ENCODE peak calls at places on chromosomes 6 and 20, in nine cellular contexts. A, R, E, S, V, J, K, G and Z are unnamed samples.

GRCh38 chr6:168699631-168700315 is 258.8 kb downstream of the SMOC2 start:
- DNase-seq in E (no peak), G (no peak), A (no peak), V (no peak), S (no peak), K (no peak), R (no peak), J (no peak), Z (peak; percentile 37)

GRCh38 chr6:37866590-37867507 is 47.3 kb downstream of the ZFAND3 start:
- DNase-seq in K (no peak), G (no peak), R (no peak), J (no peak), V (no peak), S (no peak), E (no peak), A (no peak), Z (no peak)

GRCh38 chr20:9409981-9410380 is 104.4 kb upstream of the LAMP5 start:
- DNase-seq in A (no peak), G (peak; percentile 83), V (no peak), J (no peak), S (no peak), K (peak; percentile 90), E (no peak), R (no peak), Z (no peak)

GRCh38 chr6:107102414-107102805 is 12.9 kb downstream of the BEND3 start:
- DNase-seq in R (no peak), S (no peak), G (no peak), E (no peak), A (no peak), K (no peak), V (no peak), J (no peak), Z (peak; percentile 96)

GRCh38 chr20:42979720-42980119 is 210.0 kb downstream of the PTPRT start:
- DNase-seq in V (no peak), S (no peak), R (no peak), K (no peak), A (no peak), E (no peak), J (no peak), G (no peak), Z (no peak)

GRCh38 chr6:4352731-4353130 is 217.4 kb upstream of the ECI2 start:
- DNase-seq in K (no peak), A (no peak), E (no peak), V (no peak), G (no peak), R (no peak), J (no peak), S (no peak), Z (no peak)

GRCh38 chr6:153210083-153210482 is 79.0 kb upstream of the RGS17 start:
- DNase-seq in A (no peak), G (peak; percentile 14), S (no peak), J (no peak), R (no peak), V (no peak), E (no peak), K (no peak), Z (no peak)

GRCh38 chr20:52847029-52847660 is 125.0 kb upstream of the TSHZ2 start:
- DNase-seq in R (no peak), E (no peak), A (no peak), V (no peak), J (no peak), G (no peak), K (no peak), S (no peak), Z (no peak)

GRCh38 chr6:26104457-26105108 is 17.4 kb downstream of the HFE start:
- DNase-seq in G (no peak), K (no peak), J (no peak), A (peak; percentile 51), V (no peak), E (no peak), S (no peak), R (no peak), Z (no peak)

GRCh38 chr6:79047072-79047471 is 31.0 kb downstream of the PHIP start:
- DNase-seq in K (no peak), J (no peak), E (no peak), V (no peak), S (no peak), A (no peak), R (no peak), G (no peak), Z (no peak)

GRCh38 chr6:38078671-38079070 is 259.1 kb downstream of the ZFAND3 start:
- DNase-seq in E (no peak), G (no peak), R (no peak), K (no peak), J (no peak), A (no peak), S (no peak), V (no peak), Z (no peak)

GRCh38 chr6:12806811-12807210 is 90.2 kb downstream of the PHACTR1 start:
- DNase-seq in E (no peak), S (no peak), J (no peak), V (no peak), A (no peak), K (no peak), R (no peak), G (peak; percentile 22), Z (no peak)

GRCh38 chr6:16770701-16771569 is 9.7 kb upstream of the ATXN1 start:
- DNase-seq in E (peak; percentile 76), J (no peak), G (peak; percentile 71), A (peak; percentile 83), V (peak; percentile 78), R (peak; percentile 66), K (no peak), S (peak; percentile 66), Z (peak; percentile 54)

GRCh38 chr20:4717816-4718215 is 3.9 kb upstream of the PRND start:
- DNase-seq in S (no peak), V (no peak), G (no peak), J (no peak), R (no peak), K (no peak), A (no peak), E (no peak), Z (peak; percentile 64)

GRCh38 chr6:12955996-12956395 is 239.4 kb downstream of the PHACTR1 start:
- DNase-seq in V (no peak), K (no peak), A (no peak), R (no peak), S (no peak), E (no peak), G (no peak), J (no peak), Z (no peak)

GRCh38 chr20:63944078-63944941 is 11.9 kb downstream of the UCKL1 start:
- DNase-seq in K (no peak), R (no peak), G (no peak), S (no peak), E (no peak), A (no peak), J (no peak), V (no peak), Z (no peak)

GRCh38 chr20:43937586-43937985 is 22.9 kb downstream of the TOX2 start:
- DNase-seq in R (no peak), K (no peak), S (no peak), E (no peak), J (no peak), A (no peak), G (peak; percentile 67), V (no peak), Z (no peak)

GRCh38 chr6:137664183-137664582 is 170.0 kb upstream of the OLIG3 start:
- DNase-seq in A (no peak), R (no peak), S (no peak), V (no peak), K (no peak), E (no peak), G (no peak), J (no peak), Z (no peak)

GRCh38 chr20:64224344-64225165 is 31.0 kb upstream of the PCMTD2 start:
- DNase-seq in V (no peak), A (no peak), E (no peak), R (peak; percentile 5), J (no peak), K (peak; percentile 50), S (no peak), G (peak; percentile 96), Z (no peak)

GRCh38 chr20:48761023-48761785 is 66.6 kb downstream of the PREX1 start:
- DNase-seq in K (no peak), G (no peak), J (no peak), E (no peak), R (no peak), A (no peak), V (no peak), S (no peak), Z (no peak)

GRCh38 chr6:3876866-3877265 is 27.7 kb downstream of the FAM50B start:
- DNase-seq in A (no peak), G (no peak), R (no peak), K (no peak), S (no peak), E (no peak), V (no peak), J (no peak), Z (no peak)

GRCh38 chr6:89084954-89085353 is 4.4 kb downstream of the PNRC1 start:
- DNase-seq in A (no peak), R (no peak), J (no peak), V (no peak), S (no peak), E (no peak), G (no peak), K (no peak), Z (no peak)

GRCh38 chr6:135163440-135163738 is 17.7 kb upstream of the MYB start:
- DNase-seq in S (peak; percentile 51), K (no peak), J (no peak), R (no peak), G (no peak), A (peak; percentile 62), E (no peak), V (no peak), Z (no peak)

GRCh38 chr20:49281059-49281912 is 3.4 kb upstream of the ZNFX1 start:
- DNase-seq in J (peak; percentile 48), E (no peak), A (peak; percentile 31), S (no peak), K (no peak), G (no peak), R (no peak), V (no peak), Z (no peak)

GRCh38 chr6:108348655-108349349 is 53.9 kb downstream of the AFG1L start:
- DNase-seq in K (no peak), R (no peak), A (no peak), J (no peak), E (no peak), V (no peak), G (no peak), S (no peak), Z (no peak)

GRCh38 chr20:41231850-41232249 is 85.7 kb downstream of the ZHX3 start:
- DNase-seq in V (no peak), R (no peak), J (no peak), S (no peak), G (no peak), E (no peak), A (no peak), K (no peak), Z (no peak)

GRCh38 chr20:1377984-1378742 is 14.7 kb downstream of the FKBP1A start:
- DNase-seq in S (no peak), G (peak; percentile 31), K (no peak), J (peak; percentile 60), A (no peak), V (no peak), E (no peak), R (no peak), Z (no peak)